ENCODE peak calls at places on chromosomes 3 and 15, in seven cellular contexts. One of them, this sample, is unnamed.

GRCh38 chr3:32421991-32422859 is 30.6 kb downstream of the CMTM7 start:
- DNase-seq in adrenal gland: peak
- DNase-seq in body of pancreas: peak
- DNase-seq in A549: peak
- DNase-seq in NB4: peak
- DNase-seq in IMR-90: peak
- DNase-seq in transverse colon: peak
- DNase-seq in this sample: no peak

GRCh38 chr3:82163907-82164520 is 402.6 kb upstream of the GBE1 start:
- DNase-seq in A549: peak
- DNase-seq in body of pancreas: no peak
- DNase-seq in IMR-90: peak
- DNase-seq in transverse colon: no peak
- DNase-seq in adrenal gland: no peak
- DNase-seq in NB4: peak
- DNase-seq in this sample: peak

GRCh38 chr15:75666823-75667501 is 19.2 kb downstream of the SNX33 start:
- DNase-seq in body of pancreas: peak
- DNase-seq in adrenal gland: no peak
- DNase-seq in IMR-90: peak
- DNase-seq in A549: peak
- DNase-seq in transverse colon: peak
- DNase-seq in NB4: peak
- DNase-seq in this sample: no peak

GRCh38 chr15:60591491-60592385 is 112.8 kb upstream of the ICE2 start:
- DNase-seq in NB4: no peak
- DNase-seq in body of pancreas: peak
- DNase-seq in adrenal gland: peak
- DNase-seq in A549: peak
- DNase-seq in transverse colon: peak
- DNase-seq in IMR-90: no peak
- DNase-seq in this sample: peak

GRCh38 chr15:91929509-91929908 is 76.0 kb downstream of the SLCO3A1 start:
- DNase-seq in adrenal gland: no peak
- DNase-seq in IMR-90: no peak
- DNase-seq in transverse colon: no peak
- DNase-seq in body of pancreas: no peak
- DNase-seq in NB4: no peak
- DNase-seq in A549: no peak
- DNase-seq in this sample: no peak

GRCh38 chr3:37935290-37935668 is 55.3 kb upstream of the VILL start:
- DNase-seq in A549: peak
- DNase-seq in IMR-90: peak
- DNase-seq in NB4: no peak
- DNase-seq in body of pancreas: no peak
- DNase-seq in adrenal gland: no peak
- DNase-seq in transverse colon: no peak
- DNase-seq in this sample: no peak

GRCh38 chr3:180421221-180421620 is 180.7 kb upstream of the TTC14 start:
- DNase-seq in adrenal gland: no peak
- DNase-seq in IMR-90: peak
- DNase-seq in NB4: peak
- DNase-seq in body of pancreas: no peak
- DNase-seq in A549: no peak
- DNase-seq in transverse colon: no peak
- DNase-seq in this sample: no peak

GRCh38 chr15:76976572-76977270 is 18.2 kb upstream of the PSTPIP1 start:
- DNase-seq in body of pancreas: no peak
- DNase-seq in transverse colon: no peak
- DNase-seq in NB4: peak
- DNase-seq in IMR-90: no peak
- DNase-seq in adrenal gland: no peak
- DNase-seq in A549: no peak
- DNase-seq in this sample: no peak

GRCh38 chr3:126907557-126907956 is 75.4 kb upstream of the PLXNA1 start:
- DNase-seq in IMR-90: no peak
- DNase-seq in A549: no peak
- DNase-seq in body of pancreas: no peak
- DNase-seq in NB4: no peak
- DNase-seq in transverse colon: no peak
- DNase-seq in adrenal gland: no peak
- DNase-seq in this sample: no peak

GRCh38 chr3:15083190-15083700 is 15.7 kb downstream of the RBSN start:
- DNase-seq in body of pancreas: no peak
- DNase-seq in IMR-90: no peak
- DNase-seq in A549: no peak
- DNase-seq in adrenal gland: no peak
- DNase-seq in NB4: no peak
- DNase-seq in transverse colon: no peak
- DNase-seq in this sample: no peak

GRCh38 chr3:37673391-37673790 is 188.3 kb upstream of the CTDSPL start:
- DNase-seq in IMR-90: no peak
- DNase-seq in A549: no peak
- DNase-seq in adrenal gland: no peak
- DNase-seq in body of pancreas: peak
- DNase-seq in NB4: no peak
- DNase-seq in transverse colon: no peak
- DNase-seq in this sample: no peak

GRCh38 chr15:34361278-34361677 is 5.7 kb downstream of the LPCAT4 start:
- DNase-seq in body of pancreas: no peak
- DNase-seq in A549: no peak
- DNase-seq in NB4: no peak
- DNase-seq in adrenal gland: no peak
- DNase-seq in IMR-90: no peak
- DNase-seq in transverse colon: no peak
- DNase-seq in this sample: no peak

GRCh38 chr15:90915216-90915807 is 12.2 kb downstream of the MAN2A2 start:
- DNase-seq in body of pancreas: no peak
- DNase-seq in transverse colon: peak
- DNase-seq in IMR-90: no peak
- DNase-seq in NB4: peak
- DNase-seq in A549: no peak
- DNase-seq in adrenal gland: no peak
- DNase-seq in this sample: no peak

GRCh38 chr3:56788506-56788905 is 13.2 kb downstream of the ARHGEF3 start:
- DNase-seq in body of pancreas: no peak
- DNase-seq in transverse colon: no peak
- DNase-seq in adrenal gland: no peak
- DNase-seq in A549: no peak
- DNase-seq in NB4: no peak
- DNase-seq in IMR-90: no peak
- DNase-seq in this sample: no peak

GRCh38 chr15:50055333-50056278 is 63.4 kb downstream of the ATP8B4 start:
- DNase-seq in transverse colon: no peak
- DNase-seq in adrenal gland: no peak
- DNase-seq in A549: no peak
- DNase-seq in NB4: peak
- DNase-seq in IMR-90: peak
- DNase-seq in body of pancreas: no peak
- DNase-seq in this sample: peak

GRCh38 chr15:101062471-101063171 is 143.5 kb downstream of the LRRK1 start:
- DNase-seq in NB4: no peak
- DNase-seq in IMR-90: no peak
- DNase-seq in A549: no peak
- DNase-seq in transverse colon: peak
- DNase-seq in body of pancreas: no peak
- DNase-seq in adrenal gland: no peak
- DNase-seq in this sample: no peak

GRCh38 chr15:70669006-70669602 is 94.3 kb downstream of the UACA start:
- DNase-seq in body of pancreas: no peak
- DNase-seq in NB4: no peak
- DNase-seq in transverse colon: no peak
- DNase-seq in adrenal gland: no peak
- DNase-seq in IMR-90: no peak
- DNase-seq in A549: no peak
- DNase-seq in this sample: no peak

GRCh38 chr3:72907851-72908620 is 20.2 kb downstream of the GXYLT2 start:
- DNase-seq in NB4: no peak
- DNase-seq in A549: peak
- DNase-seq in IMR-90: peak
- DNase-seq in adrenal gland: no peak
- DNase-seq in transverse colon: no peak
- DNase-seq in body of pancreas: no peak
- DNase-seq in this sample: no peak

GRCh38 chr15:47872208-47872607 is 154.9 kb downstream of the SEMA6D start:
- DNase-seq in adrenal gland: no peak
- DNase-seq in transverse colon: no peak
- DNase-seq in A549: no peak
- DNase-seq in body of pancreas: no peak
- DNase-seq in IMR-90: no peak
- DNase-seq in NB4: no peak
- DNase-seq in this sample: no peak

GRCh38 chr15:94323076-94323475 is 91.7 kb downstream of the MCTP2 start:
- DNase-seq in adrenal gland: no peak
- DNase-seq in A549: no peak
- DNase-seq in transverse colon: no peak
- DNase-seq in NB4: no peak
- DNase-seq in IMR-90: no peak
- DNase-seq in body of pancreas: no peak
- DNase-seq in this sample: no peak

GRCh38 chr15:66963084-66963483 is 102.3 kb upstream of the SMAD3 start:
- DNase-seq in adrenal gland: no peak
- DNase-seq in NB4: no peak
- DNase-seq in body of pancreas: no peak
- DNase-seq in A549: no peak
- DNase-seq in transverse colon: no peak
- DNase-seq in IMR-90: no peak
- DNase-seq in this sample: no peak

GRCh38 chr3:140252812-140253656 is 318.0 kb downstream of the CLSTN2 start:
- DNase-seq in body of pancreas: no peak
- DNase-seq in transverse colon: no peak
- DNase-seq in A549: no peak
- DNase-seq in adrenal gland: no peak
- DNase-seq in NB4: no peak
- DNase-seq in IMR-90: no peak
- DNase-seq in this sample: no peak

GRCh38 chr3:129612350-129613204 is 6.1 kb upstream of the PLXND1 start:
- DNase-seq in transverse colon: no peak
- DNase-seq in adrenal gland: no peak
- DNase-seq in IMR-90: peak
- DNase-seq in A549: peak
- DNase-seq in NB4: no peak
- DNase-seq in body of pancreas: no peak
- DNase-seq in this sample: peak

GRCh38 chr15:101182215-101182614 is 69.6 kb downstream of the CHSY1 start:
- DNase-seq in IMR-90: no peak
- DNase-seq in transverse colon: no peak
- DNase-seq in body of pancreas: no peak
- DNase-seq in NB4: no peak
- DNase-seq in adrenal gland: no peak
- DNase-seq in A549: no peak
- DNase-seq in this sample: no peak

GRCh38 chr15:62795171-62795570 is 247.4 kb upstream of the TPM1 start:
- DNase-seq in A549: no peak
- DNase-seq in body of pancreas: no peak
- DNase-seq in NB4: no peak
- DNase-seq in transverse colon: no peak
- DNase-seq in adrenal gland: no peak
- DNase-seq in IMR-90: no peak
- DNase-seq in this sample: no peak

GRCh38 chr3:32374788-32375595 is 16.7 kb upstream of the CMTM7 start:
- DNase-seq in adrenal gland: peak
- DNase-seq in A549: peak
- DNase-seq in IMR-90: peak
- DNase-seq in body of pancreas: peak
- DNase-seq in transverse colon: peak
- DNase-seq in NB4: peak
- DNase-seq in this sample: peak

GRCh38 chr3:49122022-49122421 is 1.4 kb upstream of the USP19 start:
- DNase-seq in transverse colon: no peak
- DNase-seq in adrenal gland: no peak
- DNase-seq in IMR-90: no peak
- DNase-seq in A549: no peak
- DNase-seq in NB4: no peak
- DNase-seq in body of pancreas: no peak
- DNase-seq in this sample: no peak

GRCh38 chr3:49124991-49125670 is 4.5 kb upstream of the USP19 start:
- DNase-seq in body of pancreas: no peak
- DNase-seq in A549: no peak
- DNase-seq in adrenal gland: no peak
- DNase-seq in transverse colon: no peak
- DNase-seq in NB4: peak
- DNase-seq in IMR-90: peak
- DNase-seq in this sample: no peak

GRCh38 chr3:49124203-49124602 is 3.6 kb upstream of the USP19 start:
- DNase-seq in IMR-90: no peak
- DNase-seq in NB4: no peak
- DNase-seq in body of pancreas: no peak
- DNase-seq in transverse colon: no peak
- DNase-seq in A549: no peak
- DNase-seq in adrenal gland: no peak
- DNase-seq in this sample: no peak

GRCh38 chr3:49122886-49123545 is 2.4 kb upstream of the USP19 start:
- DNase-seq in transverse colon: no peak
- DNase-seq in body of pancreas: no peak
- DNase-seq in IMR-90: no peak
- DNase-seq in A549: no peak
- DNase-seq in NB4: no peak
- DNase-seq in adrenal gland: no peak
- DNase-seq in this sample: no peak

GRCh38 chr3:49123687-49124086 is 3.1 kb upstream of the USP19 start:
- DNase-seq in A549: no peak
- DNase-seq in body of pancreas: no peak
- DNase-seq in adrenal gland: no peak
- DNase-seq in IMR-90: no peak
- DNase-seq in transverse colon: no peak
- DNase-seq in NB4: no peak
- DNase-seq in this sample: no peak
- TF ChIP-seq POLR2A in A549: no peak
- TF ChIP-seq POLR2A in body of pancreas: no peak
- TF ChIP-seq POLR2A in adrenal gland: no peak
- TF ChIP-seq POLR2A in IMR-90: no peak
- TF ChIP-seq POLR2A in transverse colon: no peak
- TF ChIP-seq POLR2A in NB4: no peak
- TF ChIP-seq POLR2A in this sample: no peak

GRCh38 chr15:99249270-99249817 is at the start of gene TTC23:
- DNase-seq in A549: peak
- DNase-seq in IMR-90: peak
- DNase-seq in adrenal gland: peak
- DNase-seq in transverse colon: peak
- DNase-seq in body of pancreas: peak
- DNase-seq in NB4: peak
- DNase-seq in this sample: no peak
- TF ChIP-seq POLR2A in A549: no peak
- TF ChIP-seq POLR2A in IMR-90: no peak
- TF ChIP-seq POLR2A in adrenal gland: peak
- TF ChIP-seq POLR2A in transverse colon: no peak
- TF ChIP-seq POLR2A in body of pancreas: peak
- TF ChIP-seq POLR2A in NB4: no peak
- TF ChIP-seq POLR2A in this sample: no peak

GRCh38 chr15:31525296-31525695 is 198.7 kb downstream of the KLF13 start:
- DNase-seq in NB4: no peak
- DNase-seq in transverse colon: no peak
- DNase-seq in body of pancreas: no peak
- DNase-seq in A549: no peak
- DNase-seq in adrenal gland: no peak
- DNase-seq in IMR-90: no peak
- DNase-seq in this sample: no peak
- TF ChIP-seq POLR2A in NB4: no peak
- TF ChIP-seq POLR2A in transverse colon: no peak
- TF ChIP-seq POLR2A in body of pancreas: no peak
- TF ChIP-seq POLR2A in A549: no peak
- TF ChIP-seq POLR2A in adrenal gland: no peak
- TF ChIP-seq POLR2A in IMR-90: no peak
- TF ChIP-seq POLR2A in this sample: no peak

GRCh38 chr3:45631486-45631885 is 36.9 kb downstream of the LIMD1 start:
- DNase-seq in IMR-90: no peak
- DNase-seq in body of pancreas: no peak
- DNase-seq in NB4: peak
- DNase-seq in A549: no peak
- DNase-seq in adrenal gland: no peak
- DNase-seq in transverse colon: no peak
- DNase-seq in this sample: peak
- TF ChIP-seq POLR2A in IMR-90: no peak
- TF ChIP-seq POLR2A in body of pancreas: no peak
- TF ChIP-seq POLR2A in NB4: no peak
- TF ChIP-seq POLR2A in A549: no peak
- TF ChIP-seq POLR2A in adrenal gland: no peak
- TF ChIP-seq POLR2A in transverse colon: no peak
- TF ChIP-seq POLR2A in this sample: peak